ENCODE peak calls at places on chromosomes 1 and 21, in five cellular contexts. T is Panc1, O is GM19239, I is cardiac muscle cell, L is fibroblast of lung. D is an unnamed sample.

GRCh38 chr1:32285658-32286057 is 6.2 kb upstream of the HDAC1 start:
- DNase-seq in L (no peak), O (no peak), I (no peak), T (no peak), D (no peak)

GRCh38 chr1:169466259-169467230 is 19.2 kb downstream of the SLC19A2 start:
- DNase-seq in T (no peak), I (peak), O (no peak), L (peak), D (peak)

GRCh38 chr1:202968895-202969295 is 1.8 kb upstream of the CYB5R1 start:
- DNase-seq in I (peak), O (peak), T (peak), L (peak), D (peak)

GRCh38 chr1:152107984-152108898 is 7.0 kb downstream of the TCHH start:
- DNase-seq in T (no peak), I (peak), O (no peak), L (peak), D (peak)

GRCh38 chr21:39556176-39556575 is 56.6 kb upstream of the B3GALT5 start:
- DNase-seq in T (no peak), I (no peak), L (no peak), O (no peak), D (no peak)

GRCh38 chr1:22700121-22700520 is 10.5 kb upstream of the EPHB2 start:
- DNase-seq in I (peak), T (no peak), O (no peak), L (no peak), D (no peak)

GRCh38 chr1:5911157-5911556 is 81.1 kb downstream of the NPHP4 start:
- DNase-seq in L (no peak), O (no peak), I (no peak), T (no peak), D (no peak)

GRCh38 chr1:110588486-110588885 is 17.7 kb downstream of the KCNA2 start:
- DNase-seq in I (peak), O (no peak), T (no peak), L (no peak), D (no peak)

GRCh38 chr1:38207275-38207674 is 160.7 kb upstream of the POU3F1 start:
- DNase-seq in T (no peak), L (no peak), I (no peak), O (no peak), D (no peak)

GRCh38 chr1:27872059-27872801 is at the start of gene THEMIS2:
- DNase-seq in T (no peak), I (peak), O (no peak), L (peak), D (peak)

GRCh38 chr1:224851210-224851849 is 78.1 kb upstream of the DNAH14 start:
- DNase-seq in L (peak), I (peak), O (peak), T (peak), D (peak)

GRCh38 chr21:44844256-44844655 is 26.4 kb upstream of the SUMO3 start:
- DNase-seq in T (no peak), L (no peak), I (no peak), O (no peak), D (no peak)

GRCh38 chr1:210384625-210385024 is 55.9 kb downstream of the HHAT start:
- DNase-seq in L (peak), T (no peak), I (no peak), O (no peak), D (peak)